ENCODE peak calls at places on chromosomes 6 and 20, in seven cellular contexts. A is GM23248, Q is neural progenitor cell, U is SK-N-SH, B is MM.1S, J is hepatocyte, P is PC-3. C is an unnamed sample.

GRCh38 chr6:25290306-25291060 is 11.3 kb downstream of the CARMIL1 start:
- DNase-seq in A (no peak), Q (no peak), U (no peak), B (no peak), J (no peak), P (no peak), C (no peak)

GRCh38 chr6:43242908-43243648 is at the start of gene TTBK1:
- DNase-seq in A (peak), Q (peak), U (peak), B (no peak), J (no peak), P (no peak), C (no peak)

GRCh38 chr6:119430820-119431219 is 81.3 kb upstream of the MAN1A1 start:
- DNase-seq in A (no peak), Q (no peak), U (no peak), B (no peak), J (no peak), P (no peak), C (no peak)

GRCh38 chr6:83884523-83884922 is 25.0 kb downstream of the CYB5R4 start:
- DNase-seq in A (peak), Q (peak), U (peak), B (peak), J (peak), P (peak), C (peak)

GRCh38 chr6:145809785-145810184 is 4.8 kb downstream of the FBXO30 start:
- DNase-seq in A (peak), Q (no peak), U (no peak), B (no peak), J (no peak), P (no peak), C (no peak)

GRCh38 chr6:85537055-85537494 is 56.6 kb downstream of the SNX14 start:
- DNase-seq in A (peak), Q (no peak), U (peak), B (peak), J (peak), P (peak), C (peak)

GRCh38 chr6:29737707-29738630 is 14.7 kb downstream of the HLA-F start:
- DNase-seq in A (peak), Q (peak), U (peak), B (peak), J (peak), P (peak), C (peak)

GRCh38 chr6:132130530-132131298 is 179.5 kb upstream of the CCN2 start:
- DNase-seq in A (peak), Q (no peak), U (no peak), B (no peak), J (no peak), P (no peak), C (no peak)

GRCh38 chr6:151056230-151056907 is 183.4 kb upstream of the AKAP12 start:
- DNase-seq in A (no peak), Q (no peak), U (no peak), B (no peak), J (no peak), P (no peak), C (no peak)

GRCh38 chr6:100592929-100593328 is 128.2 kb upstream of the SIM1 start:
- DNase-seq in A (no peak), Q (no peak), U (no peak), B (no peak), J (peak), P (no peak), C (no peak)

GRCh38 chr20:44271915-44272663 is 25.0 kb downstream of the GDAP1L1 start:
- DNase-seq in A (no peak), Q (peak), U (peak), B (no peak), J (no peak), P (no peak), C (no peak)

GRCh38 chr20:44268802-44269201 is 21.7 kb downstream of the GDAP1L1 start:
- DNase-seq in A (no peak), Q (no peak), U (no peak), B (no peak), J (no peak), P (no peak), C (no peak)

GRCh38 chr20:44279228-44279627 is 31.8 kb downstream of the FITM2 start:
- DNase-seq in A (peak), Q (no peak), U (no peak), B (no peak), J (no peak), P (peak), C (no peak)

GRCh38 chr20:44273231-44274215 is 26.4 kb downstream of the GDAP1L1 start:
- DNase-seq in A (no peak), Q (no peak), U (no peak), B (no peak), J (no peak), P (no peak), C (no peak)

DNA sequence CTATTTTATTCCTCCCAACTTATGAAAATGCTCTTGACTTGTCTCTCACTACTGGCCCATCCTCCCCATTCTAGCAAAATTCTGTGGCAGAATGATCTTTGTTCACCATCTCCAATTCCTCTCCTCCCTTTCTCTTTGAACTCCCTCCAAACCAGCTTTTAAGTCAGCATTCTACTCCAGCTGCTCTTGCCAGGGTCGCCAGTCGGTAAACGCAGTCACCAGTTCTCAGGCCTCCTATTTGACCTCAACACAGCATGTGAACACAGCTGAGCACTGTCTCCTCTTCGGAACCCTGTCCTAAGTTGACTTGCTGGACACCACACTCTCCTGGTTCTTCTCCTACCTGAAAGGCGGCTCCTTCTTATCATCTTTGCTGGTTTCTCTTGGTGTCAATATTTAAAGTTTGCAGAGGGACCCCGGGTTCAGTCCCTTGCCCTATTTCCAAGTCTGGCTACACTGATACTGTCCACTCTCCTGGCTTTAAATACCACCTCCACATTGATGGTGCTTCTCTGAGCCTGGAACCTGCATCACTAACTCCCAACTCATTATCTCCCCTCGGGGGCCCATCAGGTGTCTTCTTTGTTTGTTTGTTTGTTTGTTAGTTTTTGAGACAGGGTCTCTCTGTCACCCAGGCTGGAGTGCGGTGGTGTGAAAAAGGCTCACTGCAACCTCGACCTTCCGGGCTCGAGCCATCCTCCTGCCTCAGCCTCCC is 27.4 kb downstream of the GDAP1L1 start:
- DNase-seq in A (no peak), Q (no peak), U (no peak), B (no peak), J (no peak), P (no peak), C (no peak)
- TF ChIP-seq EZH2phosphoT487 in A (no peak), Q (no peak), U (no peak), B (no peak), J (no peak), P (no peak), C (no peak)

GRCh38 chr6:147448212-147448611 is 60.3 kb upstream of the SAMD5 start:
- DNase-seq in A (no peak), Q (peak), U (no peak), B (peak), J (no peak), P (no peak), C (peak)
- TF ChIP-seq EZH2phosphoT487 in A (no peak), Q (no peak), U (no peak), B (no peak), J (no peak), P (no peak), C (no peak)

GRCh38 chr6:15898693-15899092 is 230.2 kb upstream of the MYLIP start:
- DNase-seq in A (no peak), Q (no peak), U (no peak), B (no peak), J (no peak), P (no peak), C (no peak)

GRCh38 chr6:15904651-15905376 is 224.1 kb upstream of the MYLIP start:
- DNase-seq in A (no peak), Q (no peak), U (no peak), B (no peak), J (no peak), P (no peak), C (no peak)

GRCh38 chr6:15897063-15897934 is 231.6 kb upstream of the MYLIP start:
- DNase-seq in A (peak), Q (no peak), U (no peak), B (no peak), J (peak), P (no peak), C (no peak)

GRCh38 chr6:15905488-15906392 is 223.1 kb upstream of the MYLIP start:
- DNase-seq in A (no peak), Q (no peak), U (no peak), B (no peak), J (no peak), P (no peak), C (no peak)

GRCh38 chr6:15901141-15902115 is 227.5 kb upstream of the MYLIP start:
- DNase-seq in A (no peak), Q (no peak), U (no peak), B (peak), J (peak), P (no peak), C (peak)
- TF ChIP-seq EZH2phosphoT487 in A (no peak), Q (no peak), U (no peak), B (no peak), J (no peak), P (no peak), C (no peak)

GRCh38 chr6:114936060-114936459 is 593.2 kb upstream of the HS3ST5 start:
- DNase-seq in A (no peak), Q (peak), U (no peak), B (no peak), J (no peak), P (no peak), C (no peak)
- TF ChIP-seq EZH2phosphoT487 in A (no peak), Q (no peak), U (no peak), B (no peak), J (no peak), P (no peak), C (no peak)

GRCh38 chr20:31715766-31716165 is 6.9 kb downstream of the BCL2L1 start:
- DNase-seq in A (no peak), Q (no peak), U (no peak), B (no peak), J (no peak), P (no peak), C (no peak)

GRCh38 chr20:31712564-31713311 is 9.9 kb downstream of the BCL2L1 start:
- DNase-seq in A (peak), Q (peak), U (no peak), B (no peak), J (peak), P (peak), C (no peak)

GRCh38 chr20:31711416-31712111 is 11.1 kb downstream of the BCL2L1 start:
- DNase-seq in A (no peak), Q (no peak), U (no peak), B (no peak), J (no peak), P (peak), C (no peak)

GRCh38 chr20:31712112-31712553 is 10.5 kb downstream of the BCL2L1 start:
- DNase-seq in A (no peak), Q (peak), U (no peak), B (peak), J (peak), P (peak), C (no peak)

DNA sequence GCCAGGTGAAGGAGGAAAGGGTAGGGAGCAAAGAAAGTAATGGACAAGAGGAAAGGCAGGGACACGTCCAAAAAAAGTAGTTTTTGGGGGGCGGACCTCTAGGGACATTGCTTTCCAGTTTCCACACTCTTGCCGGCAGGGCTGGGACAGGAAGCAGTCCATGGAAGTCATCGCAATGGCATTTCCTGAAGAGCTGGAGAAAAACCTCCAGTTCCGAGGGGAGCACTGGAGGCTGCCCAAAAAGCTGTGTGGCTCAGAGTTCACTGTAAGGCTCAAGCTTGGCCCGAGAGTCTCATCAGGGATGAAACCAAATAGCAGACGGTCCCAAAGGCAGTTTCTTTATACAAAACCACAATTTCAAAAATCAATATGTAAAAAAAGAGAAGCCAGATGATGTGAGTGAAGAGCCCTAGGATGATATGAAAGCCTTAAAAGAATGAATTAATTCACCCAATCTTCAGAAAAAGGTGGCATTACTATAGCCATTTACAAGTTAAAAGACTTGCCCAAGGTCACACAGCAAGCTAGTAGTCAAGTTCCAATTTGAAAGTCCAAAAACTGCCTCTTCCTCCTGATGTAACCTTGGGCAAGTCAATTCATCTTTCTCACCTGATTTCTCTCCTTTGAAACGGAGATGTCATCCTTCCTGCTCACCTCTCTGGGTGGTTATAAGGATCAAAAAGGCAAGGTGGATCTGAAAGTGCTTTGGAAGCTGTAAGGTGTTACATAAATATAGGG is 9.2 kb downstream of the BCL2L1 start:
- DNase-seq in A (peak), Q (no peak), U (no peak), B (peak), J (peak), P (peak), C (no peak)
- TF ChIP-seq EZH2phosphoT487 in A (no peak), Q (no peak), U (no peak), B (no peak), J (no peak), P (no peak), C (no peak)

GRCh38 chr6:152170702-152171667 is 363.5 kb downstream of the ESR1 start:
- DNase-seq in A (no peak), Q (no peak), U (no peak), B (no peak), J (peak), P (no peak), C (no peak)
- TF ChIP-seq EZH2phosphoT487 in A (no peak), Q (no peak), U (no peak), B (no peak), J (no peak), P (no peak), C (no peak)

GRCh38 chr20:58839991-58840747 is 10.5 kb downstream of the GNAS-AS1 start:
- DNase-seq in A (no peak), Q (peak), U (no peak), B (no peak), J (no peak), P (no peak), C (no peak)
- TF ChIP-seq EZH2phosphoT487 in A (no peak), Q (peak), U (no peak), B (no peak), J (no peak), P (no peak), C (no peak)

DNA sequence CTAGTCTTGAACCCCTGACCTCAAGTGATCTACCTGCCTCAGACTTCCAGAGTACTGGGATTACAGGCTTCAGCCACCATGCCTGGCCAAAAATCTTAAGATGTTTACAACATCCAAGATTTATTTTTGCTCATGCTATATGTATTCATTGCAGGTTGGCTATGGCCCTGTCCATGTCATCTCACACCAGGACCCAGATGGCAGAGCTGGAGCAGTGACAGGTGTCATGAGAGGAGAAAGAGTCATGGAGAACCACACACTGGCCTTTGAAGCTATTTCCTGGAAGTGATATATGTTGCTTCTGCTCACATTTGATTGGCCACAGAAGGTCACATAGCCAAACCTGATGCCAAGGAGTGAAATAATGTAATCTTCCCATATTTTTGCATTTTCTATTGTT is 13.8 kb upstream of the DDR1 start:
- DNase-seq in A (no peak), Q (no peak), U (no peak), B (no peak), J (no peak), P (no peak), C (no peak)
- TF ChIP-seq EZH2phosphoT487 in A (no peak), Q (no peak), U (no peak), B (no peak), J (no peak), P (no peak), C (no peak)

DNA sequence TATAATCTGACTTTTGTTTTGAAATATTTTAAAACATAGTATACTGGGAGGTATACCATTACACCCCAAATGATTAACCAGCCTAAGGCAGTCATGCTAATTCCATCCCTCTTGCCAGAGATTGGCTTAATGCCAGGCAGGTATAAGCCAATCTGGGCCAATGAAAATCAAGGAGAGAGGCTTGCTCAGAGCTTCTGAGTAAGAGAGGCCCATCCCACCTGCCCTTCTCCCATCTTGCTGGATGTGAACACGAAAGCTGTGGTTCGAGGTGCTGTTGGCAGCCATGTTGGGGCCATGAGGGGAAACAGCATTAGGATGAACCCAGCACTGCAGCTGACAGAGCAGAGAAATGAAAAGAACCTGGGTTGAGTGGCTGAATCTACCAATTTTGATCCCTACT is 152.2 kb downstream of the CDC5L start:
- DNase-seq in A (no peak), Q (no peak), U (no peak), B (no peak), J (no peak), P (no peak), C (no peak)
- TF ChIP-seq EZH2phosphoT487 in A (no peak), Q (no peak), U (no peak), B (no peak), J (no peak), P (no peak), C (no peak)